ENCODE peak calls at places on chromosomes 11 and 22, in seven cellular contexts. R is H1, U is fibroblast of lung, Z is mammary epithelial cell, G is MM.1S, L is PC-3, C is DND-41. H is an unnamed sample. For H3K27me3, the result is how much of the 10 kb centered on the place peaks cover.

GRCh38 chr11:60485987-60486386 is 6.6 kb upstream of the MS4A12 start:
- DNase-seq in G (peak), U (no peak), C (peak), L (peak), Z (no peak), R (no peak), H (no peak)

GRCh38 chr11:93028959-93029536 is 59.6 kb downstream of the MTNR1B start:
- DNase-seq in Z (no peak), L (no peak), G (peak), R (no peak), C (no peak), U (no peak), H (no peak)

GRCh38 chr11:87299041-87299481 is 261.3 kb downstream of the TMEM135 start:
- DNase-seq in R (no peak), L (peak), G (no peak), C (no peak), Z (peak), U (no peak), H (no peak)

GRCh38 chr11:33040862-33041453 is 1.6 kb downstream of the TCP11L1 start:
- DNase-seq in R (no peak), C (no peak), Z (no peak), L (no peak), U (no peak), G (no peak), H (no peak)

GRCh38 chr11:125351045-125351867 is 144.8 kb downstream of the FEZ1 start:
- DNase-seq in R (no peak), C (no peak), U (no peak), L (no peak), Z (no peak), G (no peak), H (no peak)

GRCh38 chr11:121665211-121665838 is 212.6 kb upstream of the SORL1-AS1 start:
- DNase-seq in Z (no peak), R (no peak), U (no peak), G (no peak), C (no peak), L (no peak), H (no peak)

GRCh38 chr22:36463783-36464184 is 17.7 kb downstream of the TXN2 start:
- DNase-seq in L (no peak), C (no peak), U (no peak), R (no peak), G (no peak), Z (no peak), H (no peak)

GRCh38 chr22:27612075-27612474 is 189.5 kb downstream of the MN1 start:
- DNase-seq in Z (no peak), C (no peak), L (no peak), U (no peak), G (no peak), R (no peak), H (no peak)

GRCh38 chr22:26476705-26477340 is 6.8 kb downstream of the HPS4 start:
- DNase-seq in Z (no peak), U (peak), R (no peak), G (no peak), C (no peak), L (no peak), H (no peak)

GRCh38 chr11:63015521-63016215 is at the start of gene SLC22A8:
- DNase-seq in U (no peak), G (no peak), C (no peak), R (no peak), L (no peak), Z (no peak), H (no peak)

GRCh38 chr11:85844439-85845051 is 10.6 kb upstream of the CCDC83 start:
- DNase-seq in L (peak), U (peak), C (no peak), Z (peak), R (no peak), G (no peak), H (peak)

GRCh38 chr11:40286137-40286536 is 1173.3 kb downstream of the LRRC4C start:
- DNase-seq in U (no peak), Z (no peak), C (no peak), R (no peak), G (peak), L (no peak), H (no peak)

GRCh38 chr11:28606930-28607329 is 498.7 kb downstream of the METTL15 start:
- DNase-seq in L (peak), Z (no peak), G (no peak), C (no peak), R (no peak), U (peak), H (no peak)

GRCh38 chr11:373716-374551 is 4.6 kb downstream of the B4GALNT4 start:
- DNase-seq in Z (no peak), C (no peak), U (no peak), G (no peak), R (no peak), L (no peak), H (no peak)

GRCh38 chr11:1391165-1392010 is 1.7 kb downstream of the BRSK2 start:
- DNase-seq in L (no peak), R (no peak), C (no peak), U (no peak), Z (no peak), G (no peak), H (no peak)

GRCh38 chr11:57324154-57324885 is 432 bp downstream of the TNKS1BP1 start:
- DNase-seq in U (peak), C (peak), G (no peak), R (no peak), L (peak), Z (no peak), H (no peak)

GRCh38 chr22:36687516-36687915 is 16.0 kb downstream of the CACNG2 start:
- DNase-seq in L (no peak), Z (no peak), C (no peak), R (no peak), G (no peak), U (no peak), H (no peak)

GRCh38 chr11:22728600-22729394 is 62.4 kb downstream of the GAS2 start:
- DNase-seq in G (no peak), Z (no peak), R (no peak), U (no peak), C (no peak), L (no peak), H (no peak)

GRCh38 chr11:75577198-75577597 is 15.1 kb downstream of the SERPINH1 start:
- DNase-seq in G (peak), U (no peak), R (no peak), C (peak), L (peak), Z (no peak), H (no peak)

GRCh38 chr11:118142081-118142480 is 10.5 kb downstream of the SCN4B start:
- DNase-seq in U (no peak), R (no peak), C (no peak), G (no peak), Z (peak), L (peak), H (no peak)

GRCh38 chr11:29184939-29185890 is 831.6 kb downstream of the KCNA4 start:
- DNase-seq in U (peak), L (peak), G (no peak), Z (peak), R (no peak), C (no peak), H (no peak)

GRCh38 chr22:20071524-20071972 is 8.5 kb upstream of the DGCR8 start:
- DNase-seq in L (no peak), R (no peak), Z (no peak), U (no peak), C (no peak), G (no peak), H (no peak)

GRCh38 chr11:104130161-104130560 is 33.8 kb downstream of the PDGFD start:
- DNase-seq in U (no peak), L (no peak), Z (no peak), G (no peak), C (no peak), R (no peak), H (no peak)

GRCh38 chr11:74791333-74792100 is 42.9 kb downstream of the RNF169 start:
- DNase-seq in R (no peak), C (no peak), L (no peak), G (no peak), U (no peak), Z (no peak), H (no peak)

GRCh38 chr11:72239849-72240460 is 4.0 kb downstream of the PHOX2A start:
- DNase-seq in L (peak), Z (no peak), C (no peak), G (no peak), R (no peak), U (peak), H (no peak)

GRCh38 chr11:71331631-71332030 is 79.3 kb upstream of the SHANK2 start:
- DNase-seq in U (no peak), R (no peak), L (no peak), G (no peak), C (no peak), Z (no peak), H (no peak)

GRCh38 chr22:36510966-36511881 is 4.4 kb upstream of the FOXRED2 start:
- DNase-seq in L (peak), Z (peak), G (no peak), R (no peak), C (peak), U (peak), H (no peak)

GRCh38 chr11:119875841-119876600 is 147.0 kb upstream of the NECTIN1 start:
- DNase-seq in C (no peak), R (no peak), Z (no peak), L (no peak), U (no peak), G (no peak), H (no peak)
- H3K27me3 ChIP-seq in C (under half), R (under half), Z (under half), L (half or more), U (under half), G (under half), H (under half)

GRCh38 chr22:46241397-46242007 is 8.6 kb downstream of the CDPF1 start:
- DNase-seq in C (no peak), G (no peak), L (no peak), Z (no peak), U (no peak), R (no peak), H (no peak)
- H2AFZ ChIP-seq in C (peak), G (no peak), L (no peak), Z (no peak), U (no peak), R (no peak), H (no peak)

GRCh38 chr11:134687548-134687947 is 275.5 kb upstream of the B3GAT1 start:
- DNase-seq in L (no peak), R (no peak), Z (no peak), C (peak), G (no peak), U (no peak), H (no peak)
- H3K27me3 ChIP-seq in L (under half), R (under half), Z (under half), C (under half), G (under half), U (under half), H (under half)

GRCh38 chr11:47589504-47590025 is 3.1 kb downstream of the FAM180B start:
- DNase-seq in Z (no peak), U (no peak), R (no peak), C (no peak), L (no peak), G (no peak), H (no peak)
- H2AFZ ChIP-seq in Z (peak), U (no peak), R (no peak), C (no peak), L (no peak), G (no peak), H (peak)

GRCh38 chr22:50718352-50718709 is 19.7 kb upstream of the ACR start:
- DNase-seq in L (no peak), R (no peak), C (no peak), Z (no peak), U (no peak), G (no peak), H (no peak)

GRCh38 chr22:50719814-50720300 is 18.1 kb upstream of the ACR start:
- DNase-seq in L (no peak), Z (no peak), U (no peak), G (no peak), C (no peak), R (no peak), H (no peak)

GRCh38 chr22:50722048-50722701 is 15.8 kb upstream of the ACR start:
- DNase-seq in Z (no peak), G (no peak), L (no peak), R (no peak), U (no peak), C (no peak), H (no peak)

GRCh38 chr22:50720861-50721844 is 16.9 kb upstream of the ACR start:
- DNase-seq in L (no peak), Z (no peak), G (no peak), R (no peak), C (no peak), U (no peak), H (no peak)

DNA sequence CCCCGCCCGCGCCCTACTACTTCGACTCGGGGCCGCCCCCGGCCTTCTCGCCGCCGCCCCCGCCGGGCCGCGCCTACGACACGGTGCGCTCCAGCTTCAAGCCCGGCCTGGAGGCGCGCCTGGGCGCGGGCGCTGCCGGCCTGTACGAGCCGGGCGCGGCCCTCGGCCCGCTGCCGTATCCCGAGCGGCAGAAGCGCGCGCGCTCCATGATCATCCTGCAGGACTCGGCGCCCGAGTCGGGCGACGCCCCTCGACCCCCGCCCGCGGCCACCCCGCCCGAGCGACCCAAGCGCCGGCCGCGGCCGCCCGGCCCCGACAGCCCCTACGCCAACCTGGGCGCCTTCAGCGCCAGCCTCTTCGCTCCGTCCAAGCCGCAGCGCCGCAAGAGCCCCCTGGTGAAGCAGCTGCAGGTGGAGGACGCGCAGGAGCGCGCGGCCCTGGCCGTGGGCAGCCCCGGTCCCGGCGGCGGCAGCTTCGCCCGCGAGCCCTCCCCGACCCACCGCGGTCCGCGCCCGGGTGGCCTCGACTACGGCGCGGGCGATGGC is 17.6 kb upstream of the ACR start:
- DNase-seq in G (no peak), L (no peak), R (no peak), Z (no peak), U (no peak), C (no peak), H (no peak)
- H3K27me3 ChIP-seq in G (under half), L (under half), R (half or more), Z (under half), U (under half), C (under half), H (under half)

GRCh38 chr11:10674991-10675440 is 18.5 kb downstream of the IRAG1 start:
- DNase-seq in R (no peak), C (no peak), Z (no peak), L (no peak), G (no peak), U (no peak), H (no peak)
- H2AFZ ChIP-seq in R (peak), C (no peak), Z (no peak), L (no peak), G (no peak), U (peak), H (peak)

DNA sequence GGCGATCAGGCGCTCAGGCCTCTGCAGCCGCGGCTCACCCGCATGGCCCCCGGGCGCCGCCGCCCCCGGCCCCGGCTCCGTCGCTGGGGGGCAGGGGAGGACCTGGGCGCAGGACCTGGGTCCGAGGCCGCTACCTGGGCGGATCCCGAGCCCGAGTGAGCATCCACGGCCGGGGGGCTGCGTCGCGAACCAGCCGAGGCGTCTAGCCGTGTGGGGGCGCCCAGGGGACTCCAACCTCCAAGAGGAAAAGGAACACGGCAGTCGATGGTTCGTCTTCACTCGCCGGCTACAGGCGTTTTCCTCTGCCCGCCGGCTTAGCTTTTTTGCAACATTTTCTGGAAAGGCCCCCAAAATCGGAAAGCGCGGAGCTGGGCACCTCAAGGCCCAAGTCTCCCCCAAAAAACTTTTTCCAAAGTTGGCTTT is 698 bp downstream of the PDGFB start:
- DNase-seq in G (peak), R (no peak), L (no peak), C (no peak), Z (peak), U (no peak), H (no peak)
- H3K27me3 ChIP-seq in G (under half), R (half or more), L (under half), C (under half), Z (under half), U (half or more), H (under half)

GRCh38 chr11:12963789-12964536 is 45.2 kb upstream of the RASSF10 start:
- DNase-seq in L (peak), G (peak), U (peak), R (peak), C (peak), Z (peak), H (no peak)
- H2AFZ ChIP-seq in L (peak), G (no peak), U (no peak), R (peak), C (no peak), Z (peak), H (no peak)